ENCODE peak calls at places on chromosomes 4 and X, in seven cellular contexts. U is mammary epithelial cell; N is stimulated activated naive B cell treated with anti-CD40 and anti-IgM and Interleukin-4, amounts not matched to agents 10 μg/mL and 1 μg/mL and 100 μg/mL, for 72 hours; G is epithelial cell of esophagus; W is kidney epithelial cell; Y is lower lobe of right lung; P is NCI-H1092 treated with DMSO at 0.1 percent for 48 hours. T is an unnamed sample.

GRCh38 chr4:176654565-176655216 is 138.0 kb downstream of the VEGFC start:
- DNase-seq in U (no peak), N (no peak), G (no peak), W (no peak), Y (no peak), P (no peak), T (no peak)

GRCh38 chr4:145216532-145216931 is 36.1 kb upstream of the OTUD4 start:
- DNase-seq in U (peak), N (no peak), G (peak), W (no peak), Y (no peak), P (peak), T (no peak)

GRCh38 chr4:173529505-173530325 is at the start of gene HAND2:
- DNase-seq in U (no peak), N (no peak), G (no peak), W (no peak), Y (no peak), P (peak), T (no peak)

GRCh38 chr4:87423313-87424031 is 1.1 kb downstream of the NUDT9 start:
- DNase-seq in U (peak), N (no peak), G (peak), W (no peak), Y (no peak), P (peak), T (no peak)

GRCh38 chr4:8528713-8529112 is 51.5 kb upstream of the GPR78 start:
- DNase-seq in U (peak), N (no peak), G (no peak), W (peak), Y (no peak), P (no peak), T (no peak)

GRCh38 chrX:38768079-38768478 is 33.2 kb upstream of the MID1IP1 start:
- DNase-seq in U (peak), N (no peak), G (peak), W (no peak), Y (no peak), P (peak), T (no peak)

GRCh38 chrX:23699636-23700194 is 32.4 kb downstream of the PRDX4 start:
- DNase-seq in U (no peak), N (peak), G (no peak), W (no peak), Y (no peak), P (no peak), T (no peak)

GRCh38 chr4:186775867-186776266 is 52.2 kb upstream of the FAT1 start:
- DNase-seq in U (no peak), N (no peak), G (peak), W (no peak), Y (no peak), P (no peak), T (no peak)

GRCh38 chr4:143531368-143531767 is 17.9 kb downstream of the SMARCA5 start:
- DNase-seq in U (no peak), N (no peak), G (peak), W (no peak), Y (no peak), P (no peak), T (no peak)

GRCh38 chrX:47047989-47048388 is 30.3 kb upstream of the RGN start:
- DNase-seq in U (no peak), N (no peak), G (no peak), W (no peak), Y (no peak), P (no peak), T (no peak)

GRCh38 chr4:153916273-153916755 is 127.4 kb upstream of the SFRP2 start:
- DNase-seq in U (no peak), N (peak), G (no peak), W (no peak), Y (no peak), P (no peak), T (no peak)

GRCh38 chr4:112284166-112284565 is 1.5 kb downstream of the TIFA start:
- DNase-seq in U (peak), N (no peak), G (peak), W (no peak), Y (no peak), P (no peak), T (no peak)

GRCh38 chr4:104524591-104524990 is 29.9 kb upstream of the CXXC4 start:
- DNase-seq in U (peak), N (no peak), G (peak), W (peak), Y (no peak), P (no peak), T (no peak)

GRCh38 chr4:153555730-153556440 is 89.7 kb downstream of the TMEM131L start:
- DNase-seq in U (no peak), N (no peak), G (no peak), W (peak), Y (no peak), P (no peak), T (no peak)

GRCh38 chrX:102950908-102951866 is 14.1 kb downstream of the RAB40AL start:
- DNase-seq in U (peak), N (peak), G (peak), W (no peak), Y (no peak), P (peak), T (no peak)

GRCh38 chr4:142226014-142226413 is 589.6 kb downstream of the IL15 start:
- DNase-seq in U (no peak), N (no peak), G (no peak), W (no peak), Y (no peak), P (no peak), T (no peak)

GRCh38 chr4:152356428-152357034 is 179.4 kb downstream of the FBXW7 start:
- DNase-seq in U (no peak), N (no peak), G (peak), W (no peak), Y (no peak), P (no peak), T (no peak)

GRCh38 chrX:153650959-153651358 is 4.0 kb downstream of the DUSP9 start:
- DNase-seq in U (no peak), N (no peak), G (no peak), W (no peak), Y (peak), P (no peak), T (no peak)

GRCh38 chrX:75746891-75747639 is 38.0 kb downstream of the MAGEE2 start:
- DNase-seq in U (no peak), N (peak), G (peak), W (no peak), Y (peak), P (peak), T (no peak)

T was measured in cortex of kidney.